ENCODE peak calls at places on chromosomes 4 and X, in nine cellular contexts. One of them, this sample, is unnamed.

GRCh38 chr4:83548151-83548905 is 12.4 kb downstream of the GPAT3 start:
- DNase-seq in mesenteric fat pad: no peak
- DNase-seq in uterus: peak; percentile 37
- DNase-seq in putamen: no peak
- DNase-seq in tibial nerve: peak; percentile 26
- DNase-seq in iPS-NIHi11: peak; percentile 73
- DNase-seq in activated naive CD8-positive, alpha-beta T cell treated with anti-CD3 and anti-CD28 coated beads, Interleukin-2, amount 50 U/mL, for 16 hours: peak; percentile 21
- DNase-seq in fibroblast of pulmonary artery: peak; percentile 95
- DNase-seq in bronchial epithelial cell: peak; percentile 100
- DNase-seq in this sample: peak; percentile 89

GRCh38 chr4:117093581-117093980 is 8.2 kb upstream of the TRAM1L1 start:
- DNase-seq in tibial nerve: no peak
- DNase-seq in mesenteric fat pad: no peak
- DNase-seq in fibroblast of pulmonary artery: peak; percentile 11
- DNase-seq in putamen: no peak
- DNase-seq in bronchial epithelial cell: no peak
- DNase-seq in activated naive CD8-positive, alpha-beta T cell treated with anti-CD3 and anti-CD28 coated beads, Interleukin-2, amount 50 U/mL, for 16 hours: no peak
- DNase-seq in iPS-NIHi11: no peak
- DNase-seq in uterus: no peak
- DNase-seq in this sample: no peak

GRCh38 chr4:66636321-66636720 is 909.0 kb downstream of the CENPC start:
- DNase-seq in mesenteric fat pad: no peak
- DNase-seq in iPS-NIHi11: no peak
- DNase-seq in activated naive CD8-positive, alpha-beta T cell treated with anti-CD3 and anti-CD28 coated beads, Interleukin-2, amount 50 U/mL, for 16 hours: no peak
- DNase-seq in fibroblast of pulmonary artery: no peak
- DNase-seq in putamen: no peak
- DNase-seq in uterus: no peak
- DNase-seq in tibial nerve: no peak
- DNase-seq in bronchial epithelial cell: no peak
- DNase-seq in this sample: no peak

GRCh38 chrX:23732704-23733103 is 10.4 kb downstream of the ACOT9 start:
- DNase-seq in putamen: no peak
- DNase-seq in uterus: no peak
- DNase-seq in tibial nerve: no peak
- DNase-seq in fibroblast of pulmonary artery: no peak
- DNase-seq in bronchial epithelial cell: no peak
- DNase-seq in activated naive CD8-positive, alpha-beta T cell treated with anti-CD3 and anti-CD28 coated beads, Interleukin-2, amount 50 U/mL, for 16 hours: no peak
- DNase-seq in mesenteric fat pad: no peak
- DNase-seq in iPS-NIHi11: no peak
- DNase-seq in this sample: no peak

GRCh38 chr4:21507439-21507838 is 441.1 kb downstream of the KCNIP4 start:
- DNase-seq in fibroblast of pulmonary artery: peak; percentile 45
- DNase-seq in iPS-NIHi11: peak; percentile 7
- DNase-seq in bronchial epithelial cell: peak; percentile 30
- DNase-seq in putamen: no peak
- DNase-seq in uterus: no peak
- DNase-seq in tibial nerve: no peak
- DNase-seq in activated naive CD8-positive, alpha-beta T cell treated with anti-CD3 and anti-CD28 coated beads, Interleukin-2, amount 50 U/mL, for 16 hours: no peak
- DNase-seq in mesenteric fat pad: no peak
- DNase-seq in this sample: no peak

GRCh38 chrX:153901753-153902140 is 2.7 kb upstream of the AVPR2 start:
- DNase-seq in fibroblast of pulmonary artery: no peak
- DNase-seq in uterus: no peak
- DNase-seq in tibial nerve: no peak
- DNase-seq in activated naive CD8-positive, alpha-beta T cell treated with anti-CD3 and anti-CD28 coated beads, Interleukin-2, amount 50 U/mL, for 16 hours: no peak
- DNase-seq in iPS-NIHi11: no peak
- DNase-seq in putamen: no peak
- DNase-seq in bronchial epithelial cell: no peak
- DNase-seq in mesenteric fat pad: no peak
- DNase-seq in this sample: peak; percentile 8

GRCh38 chrX:9464435-9465371 is at the start of gene TBL1X:
- DNase-seq in bronchial epithelial cell: no peak
- DNase-seq in fibroblast of pulmonary artery: peak; percentile 40
- DNase-seq in uterus: peak; percentile 41
- DNase-seq in putamen: no peak
- DNase-seq in mesenteric fat pad: peak; percentile 90
- DNase-seq in activated naive CD8-positive, alpha-beta T cell treated with anti-CD3 and anti-CD28 coated beads, Interleukin-2, amount 50 U/mL, for 16 hours: no peak
- DNase-seq in tibial nerve: peak; percentile 8
- DNase-seq in iPS-NIHi11: peak; percentile 36
- DNase-seq in this sample: peak; percentile 76

GRCh38 chrX:10514891-10515290 is 105.5 kb downstream of the MID1 start:
- DNase-seq in bronchial epithelial cell: no peak
- DNase-seq in putamen: no peak
- DNase-seq in mesenteric fat pad: no peak
- DNase-seq in uterus: no peak
- DNase-seq in iPS-NIHi11: no peak
- DNase-seq in activated naive CD8-positive, alpha-beta T cell treated with anti-CD3 and anti-CD28 coated beads, Interleukin-2, amount 50 U/mL, for 16 hours: no peak
- DNase-seq in fibroblast of pulmonary artery: peak; percentile 53
- DNase-seq in tibial nerve: no peak
- DNase-seq in this sample: no peak

GRCh38 chr4:180610317-180610716 is 1632.9 kb upstream of the TENM3 start:
- DNase-seq in iPS-NIHi11: no peak
- DNase-seq in putamen: no peak
- DNase-seq in uterus: no peak
- DNase-seq in bronchial epithelial cell: peak; percentile 35
- DNase-seq in mesenteric fat pad: no peak
- DNase-seq in fibroblast of pulmonary artery: no peak
- DNase-seq in tibial nerve: no peak
- DNase-seq in activated naive CD8-positive, alpha-beta T cell treated with anti-CD3 and anti-CD28 coated beads, Interleukin-2, amount 50 U/mL, for 16 hours: no peak
- DNase-seq in this sample: no peak

GRCh38 chrX:100085851-100086250 is 324.2 kb downstream of the PCDH19 start:
- DNase-seq in uterus: no peak
- DNase-seq in tibial nerve: no peak
- DNase-seq in bronchial epithelial cell: peak; percentile 59
- DNase-seq in putamen: no peak
- DNase-seq in activated naive CD8-positive, alpha-beta T cell treated with anti-CD3 and anti-CD28 coated beads, Interleukin-2, amount 50 U/mL, for 16 hours: no peak
- DNase-seq in fibroblast of pulmonary artery: no peak
- DNase-seq in mesenteric fat pad: no peak
- DNase-seq in iPS-NIHi11: no peak
- DNase-seq in this sample: no peak

GRCh38 chr4:83821493-83821892 is 285.6 kb downstream of the GPAT3 start:
- DNase-seq in bronchial epithelial cell: no peak
- DNase-seq in uterus: no peak
- DNase-seq in activated naive CD8-positive, alpha-beta T cell treated with anti-CD3 and anti-CD28 coated beads, Interleukin-2, amount 50 U/mL, for 16 hours: no peak
- DNase-seq in iPS-NIHi11: no peak
- DNase-seq in fibroblast of pulmonary artery: no peak
- DNase-seq in putamen: no peak
- DNase-seq in mesenteric fat pad: no peak
- DNase-seq in tibial nerve: no peak
- DNase-seq in this sample: no peak

GRCh38 chr4:21476753-21477152 is 471.8 kb downstream of the KCNIP4 start:
- DNase-seq in mesenteric fat pad: no peak
- DNase-seq in fibroblast of pulmonary artery: peak; percentile 10
- DNase-seq in iPS-NIHi11: peak; percentile 63
- DNase-seq in tibial nerve: no peak
- DNase-seq in uterus: no peak
- DNase-seq in putamen: no peak
- DNase-seq in bronchial epithelial cell: peak; percentile 13
- DNase-seq in activated naive CD8-positive, alpha-beta T cell treated with anti-CD3 and anti-CD28 coated beads, Interleukin-2, amount 50 U/mL, for 16 hours: no peak
- DNase-seq in this sample: no peak

GRCh38 chr4:8006471-8006870 is 66.8 kb upstream of the AFAP1 start:
- DNase-seq in uterus: no peak
- DNase-seq in putamen: no peak
- DNase-seq in activated naive CD8-positive, alpha-beta T cell treated with anti-CD3 and anti-CD28 coated beads, Interleukin-2, amount 50 U/mL, for 16 hours: no peak
- DNase-seq in tibial nerve: no peak
- DNase-seq in bronchial epithelial cell: no peak
- DNase-seq in iPS-NIHi11: no peak
- DNase-seq in mesenteric fat pad: no peak
- DNase-seq in fibroblast of pulmonary artery: no peak
- DNase-seq in this sample: no peak